ENCODE peak calls at places on chromosomes 1 and 21, in nine cellular contexts. C is C1 segment of cervical spinal cord, O is GF-D8, D is fibroblast of the conjunctiva, I is fibroblast of lung, U is nucleus accumbens, J is brain microvascular endothelial cell, E is pons, X is neural crest cell. L is an unnamed sample.

GRCh38 chr1:83996621-83997020 is 2.3 kb downstream of the TTLL7 start:
- DNase-seq in C (no peak), I (peak; percentile 88), X (no peak), U (no peak), E (peak; percentile 40), D (no peak), O (no peak), J (peak; percentile 6), L (no peak)

GRCh38 chr1:60052634-60053033 is 20.9 kb downstream of the C1orf87 start:
- DNase-seq in I (no peak), U (no peak), D (no peak), O (no peak), C (no peak), J (no peak), X (no peak), E (no peak), L (no peak)

GRCh38 chr1:206631085-206631509 is 4.2 kb upstream of the DYRK3 start:
- DNase-seq in E (peak; percentile 50), D (peak; percentile 81), X (peak; percentile 18), U (no peak), J (peak; percentile 80), O (peak; percentile 52), I (peak; percentile 80), C (no peak), L (peak; percentile 57)

GRCh38 chr1:185874246-185874645 is 140.1 kb downstream of the HMCN1 start:
- DNase-seq in E (no peak), O (no peak), X (no peak), J (no peak), C (no peak), I (no peak), U (no peak), D (no peak), L (no peak)

GRCh38 chr1:101237229-101237837 is 514 bp downstream of the S1PR1 start:
- DNase-seq in D (peak; percentile 33), J (no peak), U (no peak), I (peak; percentile 45), C (no peak), X (no peak), E (no peak), O (no peak), L (no peak)

GRCh38 chr1:192983349-192983980 is 75.7 kb downstream of the UCHL5 start:
- DNase-seq in D (no peak), E (no peak), J (no peak), C (no peak), O (no peak), U (no peak), I (peak; percentile 22), X (no peak), L (no peak)

GRCh38 chr1:92444351-92444750 is 42.4 kb downstream of the GFI1 start:
- DNase-seq in I (peak; percentile 67), U (no peak), C (no peak), E (no peak), J (peak; percentile 60), X (no peak), O (no peak), D (no peak), L (no peak)

GRCh38 chr1:236282159-236282716 is 480 bp upstream of the ERO1B start:
- DNase-seq in J (peak; percentile 10), C (no peak), U (no peak), I (no peak), E (no peak), O (no peak), D (no peak), X (no peak), L (no peak)

GRCh38 chr1:160005070-160005469 is 26.7 kb downstream of the PIGM start:
- DNase-seq in U (no peak), I (no peak), E (no peak), X (no peak), J (no peak), C (no peak), D (no peak), O (no peak), L (no peak)

GRCh38 chr1:44848456-44849181 is 5.6 kb upstream of the PTCH2 start:
- DNase-seq in U (no peak), I (no peak), X (no peak), C (peak; percentile 14), D (no peak), E (peak; percentile 81), J (no peak), O (no peak), L (no peak)

GRCh38 chr1:85361106-85361505 is 84.7 kb upstream of the BCL10 start:
- DNase-seq in E (no peak), D (no peak), C (no peak), X (no peak), O (no peak), I (peak; percentile 96), J (peak; percentile 36), U (no peak), L (no peak)

GRCh38 chr1:119827010-119827409 is 15.8 kb upstream of the REG4 start:
- DNase-seq in O (no peak), J (no peak), D (no peak), I (no peak), X (no peak), C (no peak), U (no peak), E (no peak), L (no peak)

GRCh38 chr1:85258536-85259117 is 835 bp downstream of the C1orf52 start:
- DNase-seq in U (no peak), J (no peak), I (peak; percentile 21), X (no peak), O (no peak), E (no peak), D (no peak), C (no peak), L (no peak)

GRCh38 chr1:159817276-159818041 is 9.2 kb upstream of the SLAMF8 start:
- DNase-seq in O (peak; percentile 60), J (peak; percentile 25), U (no peak), I (peak; percentile 20), E (no peak), C (no peak), X (no peak), D (no peak), L (peak; percentile 3)

GRCh38 chr1:214604543-214604942 is 1.5 kb downstream of the CENPF start:
- DNase-seq in E (no peak), I (peak; percentile 26), X (no peak), U (no peak), J (no peak), D (no peak), O (no peak), C (no peak), L (no peak)

GRCh38 chr1:26717066-26717465 is 21.3 kb downstream of the ARID1A start:
- DNase-seq in C (no peak), D (peak; percentile 56), X (no peak), U (no peak), J (no peak), O (no peak), I (no peak), E (no peak), L (no peak)

GRCh38 chr1:153070243-153070642 is 1.2 kb downstream of the SPRR2B start:
- DNase-seq in U (no peak), D (no peak), C (no peak), J (no peak), E (no peak), O (no peak), X (no peak), I (no peak), L (no peak)

GRCh38 chr21:34846214-34846575 is 177.4 kb downstream of the CLIC6 start:
- DNase-seq in O (no peak), I (no peak), D (no peak), C (no peak), X (no peak), U (no peak), E (no peak), J (no peak), L (no peak)

GRCh38 chr1:246647113-246647512 is 77.1 kb upstream of the SCCPDH start:
- DNase-seq in E (peak; percentile 79), O (no peak), X (peak; percentile 13), D (peak; percentile 53), C (peak; percentile 46), I (peak; percentile 62), U (peak; percentile 20), J (peak; percentile 78), L (no peak)

GRCh38 chr1:111249960-111250359 is 22.4 kb downstream of the CHI3L2 start:
- DNase-seq in C (no peak), D (no peak), X (no peak), E (peak; percentile 96), I (no peak), U (peak; percentile 64), J (no peak), O (no peak), L (no peak)

GRCh38 chr1:2269193-2269921 is 41.2 kb downstream of the SKI start:
- DNase-seq in O (no peak), J (no peak), C (no peak), D (no peak), U (no peak), I (no peak), E (no peak), X (no peak), L (no peak)

GRCh38 chr1:99469641-99470040 is 176.3 kb upstream of the PALMD start:
- DNase-seq in C (no peak), J (no peak), U (no peak), I (peak; percentile 80), D (no peak), X (no peak), E (no peak), O (no peak), L (no peak)

GRCh38 chr1:200660719-200661118 is 9.0 kb downstream of the DDX59 start:
- DNase-seq in O (no peak), J (no peak), E (no peak), X (no peak), I (no peak), D (no peak), C (no peak), U (no peak), L (no peak)

GRCh38 chr1:34681481-34682451 is 73.1 kb upstream of the GJB5 start:
- DNase-seq in C (no peak), J (peak; percentile 51), D (peak; percentile 8), O (no peak), U (peak; percentile 5), I (peak; percentile 20), X (peak; percentile 63), E (peak; percentile 34), L (no peak)

GRCh38 chr1:1121611-1122077 is 5.8 kb upstream of the C1orf159 start:
- DNase-seq in U (no peak), X (no peak), J (no peak), D (no peak), C (no peak), E (no peak), I (no peak), O (no peak), L (no peak)

GRCh38 chr1:1462318-1462966 is 9.1 kb upstream of the ATAD3B start:
- DNase-seq in J (no peak), X (no peak), U (no peak), C (no peak), O (no peak), D (no peak), I (no peak), E (no peak), L (no peak)

GRCh38 chr1:65141394-65141793 is 6.6 kb upstream of the AK4 start:
- DNase-seq in I (no peak), J (peak; percentile 34), D (peak; percentile 20), O (no peak), E (no peak), C (no peak), U (no peak), X (no peak), L (no peak)

GRCh38 chr1:7040969-7041368 is 255.7 kb downstream of the CAMTA1 start:
- DNase-seq in D (no peak), U (no peak), X (no peak), E (no peak), C (no peak), O (no peak), I (no peak), J (no peak), L (no peak)